ENCODE peak calls at places on chromosome 3, in six cellular contexts. One of them, this sample, is unnamed.
A peak's percentile ranks its signal among the peaks of the same experiment; 100 is the strongest.

GRCh38 chr3:58188921-58189451 is 21.8 kb downstream of the DNASE1L3 start:
- DNase-seq in RPMI7951: no peak
- DNase-seq in NCI-H1048: no peak
- DNase-seq in activated CD4-positive, CD25-positive, alpha-beta regulatory T cell treated with anti-CD3 and anti-CD28 coated beads, Interleukin-2, amount 50 U/mL, for 16 hours: no peak
- DNase-seq in GDM1: no peak
- DNase-seq in ovary: no peak
- DNase-seq in this sample: no peak

GRCh38 chr3:41241800-41242571 is 42.7 kb downstream of the CTNNB1 start:
- DNase-seq in RPMI7951: no peak
- DNase-seq in NCI-H1048: no peak
- DNase-seq in activated CD4-positive, CD25-positive, alpha-beta regulatory T cell treated with anti-CD3 and anti-CD28 coated beads, Interleukin-2, amount 50 U/mL, for 16 hours: no peak
- DNase-seq in GDM1: no peak
- DNase-seq in ovary: no peak
- DNase-seq in this sample: no peak

GRCh38 chr3:181561130-181561529 is 150.6 kb upstream of the SOX2 start:
- DNase-seq in RPMI7951: no peak
- DNase-seq in NCI-H1048: no peak
- DNase-seq in activated CD4-positive, CD25-positive, alpha-beta regulatory T cell treated with anti-CD3 and anti-CD28 coated beads, Interleukin-2, amount 50 U/mL, for 16 hours: no peak
- DNase-seq in GDM1: no peak
- DNase-seq in ovary: no peak
- DNase-seq in this sample: no peak

GRCh38 chr3:171459130-171459941 is 869 bp downstream of the TNIK start:
- DNase-seq in RPMI7951: peak; percentile 41
- DNase-seq in NCI-H1048: no peak
- DNase-seq in activated CD4-positive, CD25-positive, alpha-beta regulatory T cell treated with anti-CD3 and anti-CD28 coated beads, Interleukin-2, amount 50 U/mL, for 16 hours: peak; percentile 38
- DNase-seq in GDM1: peak; percentile 20
- DNase-seq in ovary: peak; percentile 41
- DNase-seq in this sample: peak; percentile 50

GRCh38 chr3:172201136-172201989 is 162.0 kb downstream of the FNDC3B start:
- DNase-seq in RPMI7951: peak; percentile 99
- DNase-seq in NCI-H1048: no peak
- DNase-seq in activated CD4-positive, CD25-positive, alpha-beta regulatory T cell treated with anti-CD3 and anti-CD28 coated beads, Interleukin-2, amount 50 U/mL, for 16 hours: no peak
- DNase-seq in GDM1: no peak
- DNase-seq in ovary: peak; percentile 88
- DNase-seq in this sample: peak; percentile 89

GRCh38 chr3:178439504-178439903 is 96.7 kb upstream of the KCNMB2 start:
- DNase-seq in RPMI7951: peak; percentile 74
- DNase-seq in NCI-H1048: no peak
- DNase-seq in activated CD4-positive, CD25-positive, alpha-beta regulatory T cell treated with anti-CD3 and anti-CD28 coated beads, Interleukin-2, amount 50 U/mL, for 16 hours: no peak
- DNase-seq in GDM1: no peak
- DNase-seq in ovary: no peak
- DNase-seq in this sample: no peak

GRCh38 chr3:187737401-187738088 is 7.7 kb downstream of the BCL6 start:
- DNase-seq in RPMI7951: peak; percentile 70
- DNase-seq in NCI-H1048: no peak
- DNase-seq in activated CD4-positive, CD25-positive, alpha-beta regulatory T cell treated with anti-CD3 and anti-CD28 coated beads, Interleukin-2, amount 50 U/mL, for 16 hours: no peak
- DNase-seq in GDM1: no peak
- DNase-seq in ovary: peak; percentile 82
- DNase-seq in this sample: peak; percentile 88

GRCh38 chr3:195254454-195255175 is 16.3 kb downstream of the XXYLT1 start:
- DNase-seq in RPMI7951: no peak
- DNase-seq in NCI-H1048: no peak
- DNase-seq in activated CD4-positive, CD25-positive, alpha-beta regulatory T cell treated with anti-CD3 and anti-CD28 coated beads, Interleukin-2, amount 50 U/mL, for 16 hours: no peak
- DNase-seq in GDM1: no peak
- DNase-seq in ovary: no peak
- DNase-seq in this sample: no peak

GRCh38 chr3:139937674-139938279 is 2.8 kb downstream of the CLSTN2 start:
- DNase-seq in RPMI7951: peak; percentile 43
- DNase-seq in NCI-H1048: no peak
- DNase-seq in activated CD4-positive, CD25-positive, alpha-beta regulatory T cell treated with anti-CD3 and anti-CD28 coated beads, Interleukin-2, amount 50 U/mL, for 16 hours: no peak
- DNase-seq in GDM1: no peak
- DNase-seq in ovary: peak; percentile 68
- DNase-seq in this sample: peak; percentile 33

GRCh38 chr3:171994646-171995441 is 44.5 kb upstream of the FNDC3B start:
- DNase-seq in RPMI7951: peak; percentile 77
- DNase-seq in NCI-H1048: no peak
- DNase-seq in activated CD4-positive, CD25-positive, alpha-beta regulatory T cell treated with anti-CD3 and anti-CD28 coated beads, Interleukin-2, amount 50 U/mL, for 16 hours: no peak
- DNase-seq in GDM1: no peak
- DNase-seq in ovary: no peak
- DNase-seq in this sample: no peak

GRCh38 chr3:13273604-13274105 is 146.5 kb downstream of the NUP210 start:
- DNase-seq in RPMI7951: no peak
- DNase-seq in NCI-H1048: no peak
- DNase-seq in activated CD4-positive, CD25-positive, alpha-beta regulatory T cell treated with anti-CD3 and anti-CD28 coated beads, Interleukin-2, amount 50 U/mL, for 16 hours: no peak
- DNase-seq in GDM1: no peak
- DNase-seq in ovary: no peak
- DNase-seq in this sample: no peak

This sample was measured in left ventricle myocardium superior.